ENCODE peak calls at places on chromosomes 4 and X, in eight cellular contexts. One of them, this sample, is unnamed.

GRCh38 chrX:5876984-5877655 is 351.5 kb downstream of the NLGN4X start:
- DNase-seq in colonic mucosa: no peak
- DNase-seq in tibial artery: no peak
- DNase-seq in Peyer's patch: no peak
- DNase-seq in SK-N-SH: peak; percentile 21
- DNase-seq in GM23338: peak; percentile 67
- DNase-seq in cardiac muscle cell: peak; percentile 75
- DNase-seq in heart right ventricle: no peak
- DNase-seq in this sample: no peak

GRCh38 chr4:156820931-156821330 is 150.7 kb downstream of the PDGFC start:
- DNase-seq in colonic mucosa: no peak
- DNase-seq in tibial artery: no peak
- DNase-seq in Peyer's patch: no peak
- DNase-seq in SK-N-SH: no peak
- DNase-seq in GM23338: no peak
- DNase-seq in cardiac muscle cell: no peak
- DNase-seq in heart right ventricle: no peak
- DNase-seq in this sample: no peak

GRCh38 chrX:120302434-120302833 is 8.8 kb downstream of the TMEM255A start:
- DNase-seq in colonic mucosa: peak; percentile 26
- DNase-seq in tibial artery: no peak
- DNase-seq in Peyer's patch: peak; percentile 80
- DNase-seq in SK-N-SH: no peak
- DNase-seq in GM23338: peak; percentile 34
- DNase-seq in cardiac muscle cell: peak; percentile 40
- DNase-seq in heart right ventricle: no peak
- DNase-seq in this sample: no peak

GRCh38 chrX:23861215-23861896 is 46.4 kb downstream of the APOO start:
- DNase-seq in colonic mucosa: no peak
- DNase-seq in tibial artery: no peak
- DNase-seq in Peyer's patch: no peak
- DNase-seq in SK-N-SH: no peak
- DNase-seq in GM23338: no peak
- DNase-seq in cardiac muscle cell: no peak
- DNase-seq in heart right ventricle: no peak
- DNase-seq in this sample: no peak

GRCh38 chr4:16437836-16438235 is 211.6 kb upstream of the TAPT1 start:
- DNase-seq in colonic mucosa: no peak
- DNase-seq in tibial artery: no peak
- DNase-seq in Peyer's patch: no peak
- DNase-seq in SK-N-SH: no peak
- DNase-seq in GM23338: no peak
- DNase-seq in cardiac muscle cell: no peak
- DNase-seq in heart right ventricle: no peak
- DNase-seq in this sample: no peak

GRCh38 chrX:151176351-151176750 is at the start of gene GPR50:
- DNase-seq in colonic mucosa: no peak
- DNase-seq in tibial artery: no peak
- DNase-seq in Peyer's patch: no peak
- DNase-seq in SK-N-SH: no peak
- DNase-seq in GM23338: peak; percentile 34
- DNase-seq in cardiac muscle cell: peak; percentile 21
- DNase-seq in heart right ventricle: no peak
- DNase-seq in this sample: no peak

GRCh38 chr4:186726440-186727148 is 2.9 kb upstream of the FAT1 start:
- DNase-seq in colonic mucosa: peak; percentile 88
- DNase-seq in tibial artery: peak; percentile 52
- DNase-seq in Peyer's patch: peak; percentile 83
- DNase-seq in SK-N-SH: peak; percentile 75
- DNase-seq in GM23338: peak; percentile 87
- DNase-seq in cardiac muscle cell: peak; percentile 85
- DNase-seq in heart right ventricle: peak; percentile 75
- DNase-seq in this sample: peak; percentile 65

GRCh38 chr4:35520059-35520458 is 724.3 kb downstream of the ARAP2 start:
- DNase-seq in colonic mucosa: no peak
- DNase-seq in tibial artery: no peak
- DNase-seq in Peyer's patch: no peak
- DNase-seq in SK-N-SH: no peak
- DNase-seq in GM23338: no peak
- DNase-seq in cardiac muscle cell: no peak
- DNase-seq in heart right ventricle: no peak
- DNase-seq in this sample: peak; percentile 36

GRCh38 chr4:44071959-44072955 is 376.4 kb downstream of the KCTD8 start:
- DNase-seq in colonic mucosa: no peak
- DNase-seq in tibial artery: no peak
- DNase-seq in Peyer's patch: no peak
- DNase-seq in SK-N-SH: no peak
- DNase-seq in GM23338: no peak
- DNase-seq in cardiac muscle cell: no peak
- DNase-seq in heart right ventricle: no peak
- DNase-seq in this sample: no peak

GRCh38 chr4:43763029-43763610 is 685.5 kb downstream of the KCTD8 start:
- DNase-seq in colonic mucosa: no peak
- DNase-seq in tibial artery: no peak
- DNase-seq in Peyer's patch: no peak
- DNase-seq in SK-N-SH: no peak
- DNase-seq in GM23338: peak; percentile 5
- DNase-seq in cardiac muscle cell: no peak
- DNase-seq in heart right ventricle: no peak
- DNase-seq in this sample: no peak

GRCh38 chr4:176794151-176794550 is 1.4 kb upstream of the VEGFC start:
- DNase-seq in colonic mucosa: no peak
- DNase-seq in tibial artery: no peak
- DNase-seq in Peyer's patch: no peak
- DNase-seq in SK-N-SH: no peak
- DNase-seq in GM23338: no peak
- DNase-seq in cardiac muscle cell: no peak
- DNase-seq in heart right ventricle: no peak
- DNase-seq in this sample: no peak

GRCh38 chr4:1096841-1097240 is 16.5 kb downstream of the RNF212 start:
- DNase-seq in colonic mucosa: peak; percentile 5
- DNase-seq in tibial artery: no peak
- DNase-seq in Peyer's patch: no peak
- DNase-seq in SK-N-SH: no peak
- DNase-seq in GM23338: no peak
- DNase-seq in cardiac muscle cell: no peak
- DNase-seq in heart right ventricle: no peak
- DNase-seq in this sample: no peak

GRCh38 chr4:1097553-1097952 is 15.8 kb downstream of the RNF212 start:
- DNase-seq in colonic mucosa: peak; percentile 8
- DNase-seq in tibial artery: no peak
- DNase-seq in Peyer's patch: no peak
- DNase-seq in SK-N-SH: no peak
- DNase-seq in GM23338: no peak
- DNase-seq in cardiac muscle cell: no peak
- DNase-seq in heart right ventricle: no peak
- DNase-seq in this sample: no peak

GRCh38 chr4:1098311-1098925 is 14.9 kb downstream of the RNF212 start:
- DNase-seq in colonic mucosa: peak; percentile 11
- DNase-seq in tibial artery: no peak
- DNase-seq in Peyer's patch: no peak
- DNase-seq in SK-N-SH: no peak
- DNase-seq in GM23338: no peak
- DNase-seq in cardiac muscle cell: no peak
- DNase-seq in heart right ventricle: no peak
- DNase-seq in this sample: no peak

GRCh38 chr4:1099684-1100335 is 13.6 kb downstream of the RNF212 start:
- DNase-seq in colonic mucosa: peak; percentile 15
- DNase-seq in tibial artery: no peak
- DNase-seq in Peyer's patch: no peak
- DNase-seq in SK-N-SH: peak; percentile 2
- DNase-seq in GM23338: no peak
- DNase-seq in cardiac muscle cell: no peak
- DNase-seq in heart right ventricle: no peak
- DNase-seq in this sample: no peak

DNA sequence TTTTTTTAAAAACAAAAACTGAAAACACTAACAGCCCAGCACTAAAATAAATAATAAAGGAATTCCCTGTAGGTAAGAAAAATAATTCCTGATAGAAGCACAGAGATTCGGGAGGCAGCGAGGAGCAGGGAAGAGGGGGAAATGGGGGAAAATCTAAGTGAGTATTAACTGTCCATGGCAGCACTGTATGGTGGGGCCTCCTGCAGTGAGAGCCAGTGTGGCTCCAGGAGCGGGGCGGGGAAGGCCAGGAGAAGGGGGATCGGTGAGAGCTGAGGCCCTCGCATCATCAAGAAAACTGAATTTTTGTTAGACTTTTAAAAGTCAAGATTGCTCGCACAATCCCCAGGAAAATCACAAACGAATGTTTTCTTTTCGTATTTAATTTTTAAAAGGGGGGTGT is 14.1 kb downstream of the RNF212 start:
- DNase-seq in colonic mucosa: peak; percentile 8
- DNase-seq in tibial artery: no peak
- DNase-seq in Peyer's patch: no peak
- DNase-seq in SK-N-SH: peak; percentile 6
- DNase-seq in GM23338: no peak
- DNase-seq in cardiac muscle cell: no peak
- DNase-seq in heart right ventricle: no peak
- DNase-seq in this sample: no peak
- H3K4me1 ChIP-seq in colonic mucosa: no peaks in the 10 kb centered on the region
- H3K4me1 ChIP-seq in tibial artery: no peaks in the 10 kb centered on the region
- H3K4me1 ChIP-seq in Peyer's patch: no peaks in the 10 kb centered on the region
- H3K4me1 ChIP-seq in SK-N-SH: no peaks in the 10 kb centered on the region
- H3K4me1 ChIP-seq in GM23338: no peaks in the 10 kb centered on the region
- H3K4me1 ChIP-seq in cardiac muscle cell: no peaks in the 10 kb centered on the region
- H3K4me1 ChIP-seq in heart right ventricle: no peaks in the 10 kb centered on the region
- H3K4me1 ChIP-seq in this sample: no peaks in the 10 kb centered on the region

GRCh38 chr4:86185659-86186058 is 174.2 kb downstream of the MAPK10 start:
- DNase-seq in colonic mucosa: no peak
- DNase-seq in tibial artery: no peak
- DNase-seq in Peyer's patch: no peak
- DNase-seq in SK-N-SH: no peak
- DNase-seq in GM23338: no peak
- DNase-seq in cardiac muscle cell: no peak
- DNase-seq in heart right ventricle: no peak
- DNase-seq in this sample: no peak

GRCh38 chr4:86181585-86181984 is 178.3 kb downstream of the MAPK10 start:
- DNase-seq in colonic mucosa: no peak
- DNase-seq in tibial artery: no peak
- DNase-seq in Peyer's patch: no peak
- DNase-seq in SK-N-SH: no peak
- DNase-seq in GM23338: no peak
- DNase-seq in cardiac muscle cell: no peak
- DNase-seq in heart right ventricle: no peak
- DNase-seq in this sample: no peak

DNA sequence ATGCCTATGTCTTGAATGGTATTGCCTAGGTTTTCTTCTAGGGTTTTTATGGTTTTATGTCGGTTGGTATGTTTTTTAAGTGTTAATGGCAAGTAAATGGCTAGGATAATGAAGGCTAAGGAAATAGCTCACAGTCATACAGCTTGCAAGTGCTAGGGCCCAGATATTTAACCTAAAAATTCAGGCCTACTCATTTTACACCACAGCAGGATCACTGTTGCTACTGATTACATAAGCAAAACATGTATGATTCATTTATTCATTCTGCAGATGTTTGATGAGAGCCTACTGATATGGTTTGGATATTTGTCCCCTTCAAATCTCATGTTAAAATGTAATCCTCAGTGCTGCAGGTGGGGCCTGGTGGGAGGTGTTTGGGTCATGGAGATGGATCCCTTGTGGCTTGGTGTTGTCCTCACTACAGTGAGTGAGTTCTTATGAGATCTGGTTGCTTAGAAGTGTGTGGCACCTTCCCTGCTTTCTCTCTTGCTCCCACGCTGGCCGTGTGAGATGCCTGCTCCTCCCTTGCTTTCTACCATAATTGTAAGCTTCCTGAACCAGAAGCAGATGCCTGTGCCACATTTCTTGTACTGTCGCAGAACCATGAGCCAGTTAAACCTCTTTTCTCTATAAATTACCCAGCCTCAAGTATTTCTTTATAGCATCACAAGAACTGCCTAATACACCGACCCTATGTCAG is 175.5 kb downstream of the MAPK10 start:
- DNase-seq in colonic mucosa: no peak
- DNase-seq in tibial artery: no peak
- DNase-seq in Peyer's patch: no peak
- DNase-seq in SK-N-SH: no peak
- DNase-seq in GM23338: no peak
- DNase-seq in cardiac muscle cell: no peak
- DNase-seq in heart right ventricle: no peak
- DNase-seq in this sample: no peak
- TF ChIP-seq CTCF in colonic mucosa: no peak
- TF ChIP-seq CTCF in tibial artery: no peak
- TF ChIP-seq CTCF in Peyer's patch: no peak
- TF ChIP-seq CTCF in SK-N-SH: no peak
- TF ChIP-seq CTCF in GM23338: no peak
- TF ChIP-seq CTCF in cardiac muscle cell: no peak
- TF ChIP-seq CTCF in heart right ventricle: no peak
- TF ChIP-seq CTCF in this sample: no peak

GRCh38 chr4:184457530-184458249 is 16.7 kb downstream of the IRF2 start:
- DNase-seq in colonic mucosa: no peak
- DNase-seq in tibial artery: no peak
- DNase-seq in Peyer's patch: peak; percentile 70
- DNase-seq in SK-N-SH: no peak
- DNase-seq in GM23338: no peak
- DNase-seq in cardiac muscle cell: no peak
- DNase-seq in heart right ventricle: no peak
- DNase-seq in this sample: no peak
- H3K4me1 ChIP-seq in colonic mucosa: no peaks in the 10 kb centered on the region
- H3K4me1 ChIP-seq in tibial artery: peaks cover 34% of the 10 kb centered on the region
- H3K4me1 ChIP-seq in Peyer's patch: peaks cover 8% of the 10 kb centered on the region
- H3K4me1 ChIP-seq in SK-N-SH: peaks cover 31% of the 10 kb centered on the region
- H3K4me1 ChIP-seq in GM23338: peaks cover 54% of the 10 kb centered on the region
- H3K4me1 ChIP-seq in cardiac muscle cell: peaks cover 7% of the 10 kb centered on the region
- H3K4me1 ChIP-seq in heart right ventricle: peaks cover 84% of the 10 kb centered on the region
- H3K4me1 ChIP-seq in this sample: peaks cover 46% of the 10 kb centered on the region

DNA sequence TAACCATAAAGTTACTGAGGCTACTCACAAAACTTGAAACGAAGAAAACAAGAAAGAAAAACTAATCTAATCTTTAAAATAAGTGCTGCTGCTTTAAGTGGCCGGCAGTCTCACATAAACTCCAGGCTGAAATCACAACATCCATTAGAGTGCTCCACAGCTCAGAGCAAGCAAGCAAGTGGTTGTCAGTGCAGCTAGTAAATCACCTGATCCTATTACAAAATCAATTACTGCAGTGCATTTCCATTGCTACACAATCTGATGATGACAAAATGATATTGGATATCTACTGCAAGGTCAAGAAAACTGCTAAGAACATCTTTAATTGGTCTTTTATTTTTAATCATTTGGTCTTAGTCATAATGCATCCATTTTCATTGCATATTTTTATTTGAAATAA is 87.9 kb downstream of the FBXW7 start:
- DNase-seq in colonic mucosa: no peak
- DNase-seq in tibial artery: no peak
- DNase-seq in Peyer's patch: no peak
- DNase-seq in SK-N-SH: no peak
- DNase-seq in GM23338: no peak
- DNase-seq in cardiac muscle cell: peak; percentile 49
- DNase-seq in heart right ventricle: no peak
- DNase-seq in this sample: no peak
- TF ChIP-seq CTCF in colonic mucosa: no peak
- TF ChIP-seq CTCF in tibial artery: no peak
- TF ChIP-seq CTCF in Peyer's patch: no peak
- TF ChIP-seq CTCF in SK-N-SH: no peak
- TF ChIP-seq CTCF in GM23338: no peak
- TF ChIP-seq CTCF in cardiac muscle cell: no peak
- TF ChIP-seq CTCF in heart right ventricle: no peak
- TF ChIP-seq CTCF in this sample: no peak

GRCh38 chr4:161656525-161656924 is 507.3 kb downstream of the FSTL5 start:
- DNase-seq in colonic mucosa: no peak
- DNase-seq in tibial artery: no peak
- DNase-seq in Peyer's patch: no peak
- DNase-seq in SK-N-SH: no peak
- DNase-seq in GM23338: no peak
- DNase-seq in cardiac muscle cell: no peak
- DNase-seq in heart right ventricle: no peak
- DNase-seq in this sample: no peak
- H3K4me1 ChIP-seq in colonic mucosa: no peaks in the 10 kb centered on the region
- H3K4me1 ChIP-seq in tibial artery: no peaks in the 10 kb centered on the region
- H3K4me1 ChIP-seq in Peyer's patch: no peaks in the 10 kb centered on the region
- H3K4me1 ChIP-seq in SK-N-SH: no peaks in the 10 kb centered on the region
- H3K4me1 ChIP-seq in GM23338: no peaks in the 10 kb centered on the region
- H3K4me1 ChIP-seq in cardiac muscle cell: no peaks in the 10 kb centered on the region
- H3K4me1 ChIP-seq in heart right ventricle: no peaks in the 10 kb centered on the region
- H3K4me1 ChIP-seq in this sample: no peaks in the 10 kb centered on the region